ENCODE peak calls at places on chromosomes 13 and 19, in ten cellular contexts. One of them, this sample, is unnamed.

GRCh38 chr19:34253711-34254551 is 423 bp upstream of the GARRE1 start:
- DNase-seq in mucosa of descending colon: peak
- DNase-seq in fibroblast of the aortic adventitia: peak
- DNase-seq in colonic mucosa: peak
- DNase-seq in A549: no peak
- DNase-seq in astrocyte of the spinal cord: peak
- DNase-seq in Caco-2: no peak
- DNase-seq in IMR-90: peak
- DNase-seq in CD8-positive, alpha-beta T cell: peak
- DNase-seq in CD8-positive, alpha-beta memory T cell: no peak
- DNase-seq in this sample: no peak

GRCh38 chr13:34762312-34762711 is 179.8 kb upstream of the NBEA start:
- DNase-seq in fibroblast of the aortic adventitia: peak
- DNase-seq in A549: peak
- DNase-seq in colonic mucosa: no peak
- DNase-seq in CD8-positive, alpha-beta memory T cell: no peak
- DNase-seq in mucosa of descending colon: no peak
- DNase-seq in CD8-positive, alpha-beta T cell: no peak
- DNase-seq in IMR-90: no peak
- DNase-seq in Caco-2: no peak
- DNase-seq in astrocyte of the spinal cord: no peak
- DNase-seq in this sample: no peak

GRCh38 chr19:45999653-46000121 is 4.4 kb downstream of the CCDC61 start:
- DNase-seq in CD8-positive, alpha-beta memory T cell: no peak
- DNase-seq in CD8-positive, alpha-beta T cell: no peak
- DNase-seq in mucosa of descending colon: peak
- DNase-seq in colonic mucosa: no peak
- DNase-seq in Caco-2: no peak
- DNase-seq in astrocyte of the spinal cord: no peak
- DNase-seq in fibroblast of the aortic adventitia: peak
- DNase-seq in A549: peak
- DNase-seq in IMR-90: peak
- DNase-seq in this sample: peak

GRCh38 chr13:109010912-109011311 is 381.5 kb downstream of the MYO16 start:
- DNase-seq in fibroblast of the aortic adventitia: no peak
- DNase-seq in astrocyte of the spinal cord: no peak
- DNase-seq in mucosa of descending colon: no peak
- DNase-seq in A549: no peak
- DNase-seq in colonic mucosa: no peak
- DNase-seq in Caco-2: no peak
- DNase-seq in CD8-positive, alpha-beta memory T cell: no peak
- DNase-seq in IMR-90: no peak
- DNase-seq in CD8-positive, alpha-beta T cell: no peak
- DNase-seq in this sample: no peak

GRCh38 chr19:5394907-5395505 is 54.4 kb upstream of the PTPRS start:
- DNase-seq in astrocyte of the spinal cord: no peak
- DNase-seq in A549: no peak
- DNase-seq in colonic mucosa: no peak
- DNase-seq in Caco-2: no peak
- DNase-seq in CD8-positive, alpha-beta T cell: no peak
- DNase-seq in mucosa of descending colon: no peak
- DNase-seq in IMR-90: no peak
- DNase-seq in CD8-positive, alpha-beta memory T cell: no peak
- DNase-seq in fibroblast of the aortic adventitia: no peak
- DNase-seq in this sample: no peak

GRCh38 chr19:49145485-49146407 is 9.4 kb downstream of the HRC start:
- DNase-seq in astrocyte of the spinal cord: peak
- DNase-seq in fibroblast of the aortic adventitia: peak
- DNase-seq in colonic mucosa: peak
- DNase-seq in A549: peak
- DNase-seq in CD8-positive, alpha-beta memory T cell: peak
- DNase-seq in Caco-2: no peak
- DNase-seq in IMR-90: peak
- DNase-seq in mucosa of descending colon: peak
- DNase-seq in CD8-positive, alpha-beta T cell: peak
- DNase-seq in this sample: no peak

GRCh38 chr19:16303755-16304154 is 20.9 kb upstream of the KLF2 start:
- DNase-seq in CD8-positive, alpha-beta memory T cell: no peak
- DNase-seq in Caco-2: no peak
- DNase-seq in colonic mucosa: no peak
- DNase-seq in astrocyte of the spinal cord: no peak
- DNase-seq in fibroblast of the aortic adventitia: peak
- DNase-seq in mucosa of descending colon: no peak
- DNase-seq in A549: no peak
- DNase-seq in IMR-90: no peak
- DNase-seq in CD8-positive, alpha-beta T cell: no peak
- DNase-seq in this sample: no peak

GRCh38 chr19:54837542-54837941 is 12.7 kb upstream of the KIR3DL2 start:
- DNase-seq in CD8-positive, alpha-beta T cell: no peak
- DNase-seq in astrocyte of the spinal cord: no peak
- DNase-seq in CD8-positive, alpha-beta memory T cell: no peak
- DNase-seq in colonic mucosa: no peak
- DNase-seq in A549: no peak
- DNase-seq in IMR-90: no peak
- DNase-seq in Caco-2: no peak
- DNase-seq in mucosa of descending colon: no peak
- DNase-seq in fibroblast of the aortic adventitia: no peak
- DNase-seq in this sample: no peak

GRCh38 chr19:17348700-17349099 is 11.3 kb downstream of the GTPBP3 start:
- DNase-seq in Caco-2: no peak
- DNase-seq in mucosa of descending colon: peak
- DNase-seq in A549: peak
- DNase-seq in colonic mucosa: no peak
- DNase-seq in IMR-90: peak
- DNase-seq in astrocyte of the spinal cord: peak
- DNase-seq in CD8-positive, alpha-beta T cell: no peak
- DNase-seq in fibroblast of the aortic adventitia: peak
- DNase-seq in CD8-positive, alpha-beta memory T cell: no peak
- DNase-seq in this sample: peak

GRCh38 chr13:34810996-34811395 is 131.1 kb upstream of the NBEA start:
- DNase-seq in fibroblast of the aortic adventitia: no peak
- DNase-seq in colonic mucosa: no peak
- DNase-seq in astrocyte of the spinal cord: no peak
- DNase-seq in IMR-90: no peak
- DNase-seq in CD8-positive, alpha-beta memory T cell: no peak
- DNase-seq in CD8-positive, alpha-beta T cell: no peak
- DNase-seq in A549: no peak
- DNase-seq in Caco-2: no peak
- DNase-seq in mucosa of descending colon: no peak
- DNase-seq in this sample: no peak

GRCh38 chr19:32257326-32258073 is 87.9 kb upstream of the ZNF507 start:
- DNase-seq in colonic mucosa: no peak
- DNase-seq in CD8-positive, alpha-beta T cell: no peak
- DNase-seq in astrocyte of the spinal cord: no peak
- DNase-seq in CD8-positive, alpha-beta memory T cell: no peak
- DNase-seq in mucosa of descending colon: no peak
- DNase-seq in IMR-90: no peak
- DNase-seq in A549: no peak
- DNase-seq in Caco-2: no peak
- DNase-seq in fibroblast of the aortic adventitia: no peak
- DNase-seq in this sample: no peak

GRCh38 chr19:28307460-28307859 is 905.5 kb downstream of the UQCRFS1 start:
- DNase-seq in A549: no peak
- DNase-seq in fibroblast of the aortic adventitia: peak
- DNase-seq in IMR-90: no peak
- DNase-seq in mucosa of descending colon: no peak
- DNase-seq in colonic mucosa: no peak
- DNase-seq in CD8-positive, alpha-beta T cell: no peak
- DNase-seq in Caco-2: no peak
- DNase-seq in astrocyte of the spinal cord: no peak
- DNase-seq in CD8-positive, alpha-beta memory T cell: no peak
- DNase-seq in this sample: no peak

GRCh38 chr13:75151081-75151643 is 330.8 kb downstream of the TBC1D4 start:
- DNase-seq in CD8-positive, alpha-beta memory T cell: no peak
- DNase-seq in astrocyte of the spinal cord: peak
- DNase-seq in mucosa of descending colon: no peak
- DNase-seq in colonic mucosa: no peak
- DNase-seq in Caco-2: no peak
- DNase-seq in CD8-positive, alpha-beta T cell: no peak
- DNase-seq in A549: no peak
- DNase-seq in fibroblast of the aortic adventitia: peak
- DNase-seq in IMR-90: peak
- DNase-seq in this sample: no peak

GRCh38 chr13:38777347-38778107 is 90.7 kb downstream of the FREM2 start:
- DNase-seq in colonic mucosa: no peak
- DNase-seq in CD8-positive, alpha-beta memory T cell: no peak
- DNase-seq in Caco-2: no peak
- DNase-seq in IMR-90: no peak
- DNase-seq in CD8-positive, alpha-beta T cell: no peak
- DNase-seq in fibroblast of the aortic adventitia: no peak
- DNase-seq in mucosa of descending colon: no peak
- DNase-seq in astrocyte of the spinal cord: no peak
- DNase-seq in A549: no peak
- DNase-seq in this sample: peak

GRCh38 chr13:41059466-41059865 is 1.8 kb upstream of the WBP4 start:
- DNase-seq in colonic mucosa: no peak
- DNase-seq in astrocyte of the spinal cord: peak
- DNase-seq in mucosa of descending colon: no peak
- DNase-seq in fibroblast of the aortic adventitia: peak
- DNase-seq in CD8-positive, alpha-beta memory T cell: no peak
- DNase-seq in CD8-positive, alpha-beta T cell: no peak
- DNase-seq in Caco-2: no peak
- DNase-seq in A549: no peak
- DNase-seq in IMR-90: peak
- DNase-seq in this sample: no peak

GRCh38 chr13:37886879-37887278 is 17.3 kb upstream of the TRPC4 start:
- DNase-seq in IMR-90: no peak
- DNase-seq in fibroblast of the aortic adventitia: no peak
- DNase-seq in Caco-2: no peak
- DNase-seq in colonic mucosa: no peak
- DNase-seq in CD8-positive, alpha-beta T cell: no peak
- DNase-seq in astrocyte of the spinal cord: no peak
- DNase-seq in mucosa of descending colon: no peak
- DNase-seq in A549: no peak
- DNase-seq in CD8-positive, alpha-beta memory T cell: no peak
- DNase-seq in this sample: no peak

GRCh38 chr13:94435604-94436226 is 43.8 kb downstream of the DCT start:
- DNase-seq in mucosa of descending colon: no peak
- DNase-seq in IMR-90: peak
- DNase-seq in A549: peak
- DNase-seq in CD8-positive, alpha-beta T cell: no peak
- DNase-seq in Caco-2: no peak
- DNase-seq in colonic mucosa: no peak
- DNase-seq in astrocyte of the spinal cord: peak
- DNase-seq in fibroblast of the aortic adventitia: peak
- DNase-seq in CD8-positive, alpha-beta memory T cell: no peak
- DNase-seq in this sample: peak

GRCh38 chr13:59444210-59444857 is 719.4 kb downstream of the DIAPH3 start:
- DNase-seq in fibroblast of the aortic adventitia: no peak
- DNase-seq in astrocyte of the spinal cord: no peak
- DNase-seq in A549: no peak
- DNase-seq in IMR-90: no peak
- DNase-seq in CD8-positive, alpha-beta memory T cell: no peak
- DNase-seq in colonic mucosa: no peak
- DNase-seq in mucosa of descending colon: no peak
- DNase-seq in CD8-positive, alpha-beta T cell: no peak
- DNase-seq in Caco-2: no peak
- DNase-seq in this sample: no peak

GRCh38 chr19:47762615-47763308 is 15.7 kb upstream of the SELENOW start:
- DNase-seq in CD8-positive, alpha-beta T cell: no peak
- DNase-seq in mucosa of descending colon: no peak
- DNase-seq in astrocyte of the spinal cord: no peak
- DNase-seq in A549: no peak
- DNase-seq in fibroblast of the aortic adventitia: no peak
- DNase-seq in CD8-positive, alpha-beta memory T cell: no peak
- DNase-seq in colonic mucosa: no peak
- DNase-seq in Caco-2: no peak
- DNase-seq in IMR-90: no peak
- DNase-seq in this sample: no peak

GRCh38 chr19:12749938-12750521 is 1.6 kb upstream of the BEST2 start:
- DNase-seq in astrocyte of the spinal cord: peak
- DNase-seq in A549: no peak
- DNase-seq in CD8-positive, alpha-beta memory T cell: no peak
- DNase-seq in Caco-2: no peak
- DNase-seq in CD8-positive, alpha-beta T cell: no peak
- DNase-seq in colonic mucosa: peak
- DNase-seq in fibroblast of the aortic adventitia: no peak
- DNase-seq in IMR-90: peak
- DNase-seq in mucosa of descending colon: peak
- DNase-seq in this sample: peak
- H3K4me3 ChIP-seq in astrocyte of the spinal cord: no peak
- H3K4me3 ChIP-seq in A549: no peak
- H3K4me3 ChIP-seq in CD8-positive, alpha-beta memory T cell: no peak
- H3K4me3 ChIP-seq in Caco-2: no peak
- H3K4me3 ChIP-seq in CD8-positive, alpha-beta T cell: no peak
- H3K4me3 ChIP-seq in colonic mucosa: no peak
- H3K4me3 ChIP-seq in fibroblast of the aortic adventitia: no peak
- H3K4me3 ChIP-seq in IMR-90: no peak
- H3K4me3 ChIP-seq in mucosa of descending colon: no peak
- H3K4me3 ChIP-seq in this sample: no peak

GRCh38 chr19:3381701-3382372 is 15.5 kb downstream of the NFIC start:
- DNase-seq in Caco-2: no peak
- DNase-seq in astrocyte of the spinal cord: no peak
- DNase-seq in IMR-90: no peak
- DNase-seq in fibroblast of the aortic adventitia: no peak
- DNase-seq in A549: no peak
- DNase-seq in CD8-positive, alpha-beta memory T cell: no peak
- DNase-seq in colonic mucosa: no peak
- DNase-seq in CD8-positive, alpha-beta T cell: no peak
- DNase-seq in mucosa of descending colon: no peak
- DNase-seq in this sample: no peak
- H3K4me3 ChIP-seq in Caco-2: no peak
- H3K4me3 ChIP-seq in astrocyte of the spinal cord: no peak
- H3K4me3 ChIP-seq in IMR-90: no peak
- H3K4me3 ChIP-seq in fibroblast of the aortic adventitia: no peak
- H3K4me3 ChIP-seq in A549: no peak
- H3K4me3 ChIP-seq in CD8-positive, alpha-beta memory T cell: no peak
- H3K4me3 ChIP-seq in colonic mucosa: no peak
- H3K4me3 ChIP-seq in CD8-positive, alpha-beta T cell: no peak
- H3K4me3 ChIP-seq in mucosa of descending colon: no peak
- H3K4me3 ChIP-seq in this sample: no peak

GRCh38 chr19:58350001-58350801 is 3.1 kb downstream of the A1BG start:
- DNase-seq in colonic mucosa: no peak
- DNase-seq in CD8-positive, alpha-beta memory T cell: no peak
- DNase-seq in Caco-2: no peak
- DNase-seq in astrocyte of the spinal cord: no peak
- DNase-seq in CD8-positive, alpha-beta T cell: no peak
- DNase-seq in A549: no peak
- DNase-seq in IMR-90: no peak
- DNase-seq in mucosa of descending colon: no peak
- DNase-seq in fibroblast of the aortic adventitia: peak
- DNase-seq in this sample: no peak
- H3K4me3 ChIP-seq in colonic mucosa: no peak
- H3K4me3 ChIP-seq in CD8-positive, alpha-beta memory T cell: no peak
- H3K4me3 ChIP-seq in Caco-2: no peak
- H3K4me3 ChIP-seq in astrocyte of the spinal cord: no peak
- H3K4me3 ChIP-seq in CD8-positive, alpha-beta T cell: no peak
- H3K4me3 ChIP-seq in A549: no peak
- H3K4me3 ChIP-seq in IMR-90: no peak
- H3K4me3 ChIP-seq in mucosa of descending colon: no peak
- H3K4me3 ChIP-seq in fibroblast of the aortic adventitia: no peak
- H3K4me3 ChIP-seq in this sample: no peak

DNA sequence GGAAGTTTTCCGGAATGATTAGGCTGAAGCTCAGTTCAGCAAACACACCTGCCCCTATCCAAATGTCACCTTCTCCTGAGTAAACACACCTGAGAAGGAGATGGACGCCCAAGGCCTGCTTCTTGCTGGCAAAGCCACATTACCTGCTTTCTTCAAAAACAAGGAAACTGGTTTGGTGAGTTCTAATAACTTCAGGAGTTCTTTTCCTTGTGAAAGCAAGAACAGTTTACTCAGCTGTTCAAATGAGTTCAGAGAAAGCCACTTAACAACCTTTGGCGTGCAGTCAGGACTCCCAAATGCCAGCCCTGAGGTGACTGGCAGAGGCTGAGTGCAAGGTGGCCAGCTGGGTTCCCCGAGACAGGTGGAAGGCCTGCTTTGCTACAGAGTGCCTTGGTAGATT is 160.5 kb downstream of the STK24 start:
- DNase-seq in CD8-positive, alpha-beta T cell: no peak
- DNase-seq in IMR-90: no peak
- DNase-seq in A549: no peak
- DNase-seq in colonic mucosa: peak
- DNase-seq in fibroblast of the aortic adventitia: no peak
- DNase-seq in astrocyte of the spinal cord: no peak
- DNase-seq in CD8-positive, alpha-beta memory T cell: no peak
- DNase-seq in mucosa of descending colon: peak
- DNase-seq in Caco-2: peak
- DNase-seq in this sample: peak
- H3K4me3 ChIP-seq in CD8-positive, alpha-beta T cell: no peak
- H3K4me3 ChIP-seq in IMR-90: no peak
- H3K4me3 ChIP-seq in A549: no peak
- H3K4me3 ChIP-seq in colonic mucosa: no peak
- H3K4me3 ChIP-seq in fibroblast of the aortic adventitia: no peak
- H3K4me3 ChIP-seq in astrocyte of the spinal cord: no peak
- H3K4me3 ChIP-seq in CD8-positive, alpha-beta memory T cell: no peak
- H3K4me3 ChIP-seq in mucosa of descending colon: no peak
- H3K4me3 ChIP-seq in Caco-2: no peak
- H3K4me3 ChIP-seq in this sample: no peak